ENCODE peak calls at places on chromosomes 13 and 19, in four cellular contexts. D, V, Y and W are unnamed samples.

GRCh38 chr13:52454459-52454824 is 836 bp upstream of the CKAP2 start:
- DNase-seq in D (peak), V (no peak), Y (no peak), W (peak)

GRCh38 chr13:36981156-36981743 is 17.9 kb downstream of the ALG5 start:
- DNase-seq in D (peak), V (no peak), Y (no peak), W (peak)

GRCh38 chr19:12098040-12098439 is 33.5 kb downstream of the ZNF844 start:
- DNase-seq in D (no peak), V (no peak), Y (no peak), W (peak)

GRCh38 chr19:40263440-40264313 is 21.5 kb downstream of the AKT2 start:
- DNase-seq in D (no peak), V (no peak), Y (no peak), W (no peak)

GRCh38 chr13:112893570-112894422 is 75.2 kb upstream of the MCF2L start:
- DNase-seq in D (no peak), V (no peak), Y (no peak), W (no peak)

GRCh38 chr13:66665991-66666390 is 564.1 kb downstream of the PCDH9 start:
- DNase-seq in D (peak), V (peak), Y (peak), W (peak)

GRCh38 chr13:110301606-110302131 is 5.3 kb downstream of the COL4A1 start:
- DNase-seq in D (no peak), V (no peak), Y (no peak), W (no peak)

GRCh38 chr13:35347679-35348205 is 128.7 kb downstream of the MAB21L1 start:
- DNase-seq in D (no peak), V (no peak), Y (no peak), W (no peak)

GRCh38 chr13:21120191-21120590 is 56.2 kb downstream of the SKA3 start:
- DNase-seq in D (no peak), V (no peak), Y (no peak), W (no peak)

GRCh38 chr13:77262198-77262597 is 64.7 kb downstream of the MYCBP2 start:
- DNase-seq in D (no peak), V (no peak), Y (no peak), W (no peak)

GRCh38 chr19:48568345-48568886 is 16.4 kb downstream of the SULT2B1 start:
- DNase-seq in D (peak), V (no peak), Y (peak), W (peak)

GRCh38 chr19:13024126-13024957 is 29.1 kb downstream of the NFIX start:
- DNase-seq in D (no peak), V (no peak), Y (no peak), W (no peak)

GRCh38 chr19:2507109-2507508 is 31.2 kb downstream of the GADD45B start:
- DNase-seq in D (peak), V (no peak), Y (no peak), W (peak)

GRCh38 chr13:76937416-76937815 is 10.9 kb upstream of the ACOD1 start:
- DNase-seq in D (peak), V (no peak), Y (no peak), W (peak)

GRCh38 chr13:90447735-90448103 is 899.8 kb upstream of the MIR17HG start:
- DNase-seq in D (peak), V (no peak), Y (no peak), W (peak)

GRCh38 chr13:46544811-46545210 is 8.2 kb upstream of the LRCH1 start:
- DNase-seq in D (no peak), V (no peak), Y (no peak), W (no peak)

GRCh38 chr19:55146078-55146647 is 2.8 kb downstream of the TNNT1 start:
- DNase-seq in D (peak), V (no peak), Y (no peak), W (no peak)

GRCh38 chr13:87884874-87885273 is 213.7 kb downstream of the SLITRK5 start:
- DNase-seq in D (peak), V (no peak), Y (peak), W (peak)